ENCODE peak calls at places on chromosomes 2 and 18, in eight cellular contexts. R, L, S, O, V, F, C and E are unnamed samples. For H3K4me1, the result is how much of the 10 kb centered on the place peaks cover.

GRCh38 chr2:10063566-10063965 is 16.6 kb downstream of the CYS1 start:
- DNase-seq in R (no peak), L (no peak), S (peak), O (no peak), V (no peak), F (no peak), C (no peak), E (no peak)

GRCh38 chr2:46377666-46378560 is 80.7 kb downstream of the EPAS1 start:
- DNase-seq in R (no peak), L (no peak), S (no peak), O (no peak), V (no peak), F (no peak), C (no peak), E (no peak)

GRCh38 chr2:12502759-12503158 is 214.0 kb upstream of the TRIB2 start:
- DNase-seq in R (no peak), L (no peak), S (no peak), O (no peak), V (no peak), F (no peak), C (no peak), E (no peak)

GRCh38 chr2:47822518-47822917 is 39.6 kb downstream of the MSH6 start:
- DNase-seq in R (no peak), L (no peak), S (no peak), O (no peak), V (no peak), F (no peak), C (no peak), E (no peak)

GRCh38 chr2:28779020-28779419 is 27.4 kb downstream of the PPP1CB start:
- DNase-seq in R (no peak), L (no peak), S (no peak), O (no peak), V (no peak), F (no peak), C (no peak), E (no peak)

GRCh38 chr18:50569930-50570329 is 10.0 kb downstream of the MAPK4 start:
- DNase-seq in R (no peak), L (no peak), S (no peak), O (no peak), V (no peak), F (no peak), C (no peak), E (no peak)

GRCh38 chr2:217901826-217902225 is 101.0 kb downstream of the TNS1 start:
- DNase-seq in R (peak), L (no peak), S (no peak), O (no peak), V (peak), F (no peak), C (no peak), E (no peak)

GRCh38 chr18:54440292-54440691 is 82.6 kb downstream of the C18orf54 start:
- DNase-seq in R (no peak), L (no peak), S (no peak), O (no peak), V (no peak), F (no peak), C (no peak), E (no peak)

GRCh38 chr2:230901006-230901405 is 24.0 kb downstream of the GPR55 start:
- DNase-seq in R (no peak), L (no peak), S (no peak), O (no peak), V (no peak), F (peak), C (no peak), E (no peak)

GRCh38 chr2:149924549-149925213 is 337.1 kb upstream of the MMADHC start:
- DNase-seq in R (no peak), L (no peak), S (no peak), O (no peak), V (no peak), F (no peak), C (no peak), E (no peak)

GRCh38 chr2:149585317-149585885 is 2.2 kb downstream of the MMADHC start:
- DNase-seq in R (no peak), L (no peak), S (no peak), O (no peak), V (peak), F (no peak), C (no peak), E (no peak)

GRCh38 chr2:78147466-78147865 is 625.3 kb upstream of the LRRTM4 start:
- DNase-seq in R (no peak), L (no peak), S (no peak), O (no peak), V (no peak), F (no peak), C (no peak), E (no peak)

GRCh38 chr2:16832910-16833309 is 167.3 kb upstream of the CYRIA start:
- DNase-seq in R (no peak), L (no peak), S (no peak), O (no peak), V (no peak), F (no peak), C (no peak), E (no peak)

GRCh38 chr18:13229021-13229671 is 10.6 kb downstream of the LDLRAD4 start:
- DNase-seq in R (no peak), L (no peak), S (no peak), O (no peak), V (no peak), F (no peak), C (no peak), E (no peak)

GRCh38 chr2:217761645-217762277 is 241.0 kb downstream of the TNS1 start:
- DNase-seq in R (no peak), L (no peak), S (no peak), O (no peak), V (no peak), F (no peak), C (no peak), E (no peak)

GRCh38 chr18:37714621-37715020 is 149.0 kb upstream of the CELF4 start:
- DNase-seq in R (no peak), L (no peak), S (no peak), O (no peak), V (no peak), F (no peak), C (no peak), E (no peak)

GRCh38 chr2:127278959-127279358 is 15.0 kb downstream of the ERCC3 start:
- DNase-seq in R (no peak), L (no peak), S (no peak), O (no peak), V (no peak), F (no peak), C (no peak), E (no peak)

GRCh38 chr2:177161741-177162440 is 50.7 kb upstream of the HNRNPA3 start:
- DNase-seq in R (no peak), L (no peak), S (no peak), O (peak), V (no peak), F (no peak), C (no peak), E (no peak)

GRCh38 chr2:174166261-174166660 is 82.1 kb downstream of the OLA1 start:
- DNase-seq in R (no peak), L (no peak), S (no peak), O (no peak), V (no peak), F (no peak), C (no peak), E (no peak)

GRCh38 chr2:98907385-98907784 is 28.6 kb downstream of the CRACDL start:
- DNase-seq in R (no peak), L (no peak), S (no peak), O (no peak), V (no peak), F (no peak), C (no peak), E (no peak)

GRCh38 chr2:173028671-173029070 is 47.0 kb upstream of the MAP3K20 start:
- DNase-seq in R (no peak), L (no peak), S (no peak), O (no peak), V (no peak), F (no peak), C (no peak), E (no peak)

GRCh38 chr18:73235491-73235890 is 367.7 kb upstream of the NETO1 start:
- DNase-seq in R (no peak), L (no peak), S (no peak), O (no peak), V (peak), F (no peak), C (no peak), E (no peak)

GRCh38 chr18:57846258-57846657 is 43.1 kb upstream of the ATP8B1 start:
- DNase-seq in R (no peak), L (peak), S (no peak), O (no peak), V (no peak), F (no peak), C (no peak), E (no peak)

GRCh38 chr2:126753501-126754212 is 97.7 kb downstream of the GYPC start:
- DNase-seq in R (no peak), L (no peak), S (no peak), O (no peak), V (no peak), F (no peak), C (no peak), E (no peak)

GRCh38 chr2:17353268-17353667 is 165.0 kb downstream of the RAD51AP2 start:
- DNase-seq in R (no peak), L (no peak), S (no peak), O (no peak), V (no peak), F (no peak), C (no peak), E (no peak)

GRCh38 chr2:133953524-133953923 is 300.3 kb upstream of the MGAT5 start:
- DNase-seq in R (no peak), L (no peak), S (no peak), O (no peak), V (no peak), F (no peak), C (no peak), E (no peak)

GRCh38 chr2:219687882-219688559 is 60.6 kb downstream of the SLC4A3 start:
- DNase-seq in R (no peak), L (no peak), S (no peak), O (no peak), V (no peak), F (no peak), C (no peak), E (no peak)

GRCh38 chr2:169775354-169775753 is 23.3 kb upstream of the SSB start:
- DNase-seq in R (no peak), L (no peak), S (no peak), O (no peak), V (no peak), F (no peak), C (no peak), E (no peak)

GRCh38 chr2:61425605-61426155 is 45.2 kb downstream of the USP34 start:
- DNase-seq in R (no peak), L (no peak), S (no peak), O (no peak), V (no peak), F (no peak), C (no peak), E (no peak)

GRCh38 chr18:66439670-66440069 is 164.2 kb downstream of the CDH19 start:
- DNase-seq in R (peak), L (no peak), S (no peak), O (no peak), V (no peak), F (no peak), C (no peak), E (no peak)

GRCh38 chr2:12861344-12861942 is 144.7 kb downstream of the TRIB2 start:
- DNase-seq in R (no peak), L (no peak), S (no peak), O (no peak), V (no peak), F (no peak), C (no peak), E (no peak)

GRCh38 chr18:62543021-62543420 is 20.2 kb downstream of the ZCCHC2 start:
- DNase-seq in R (no peak), L (no peak), S (no peak), O (no peak), V (no peak), F (no peak), C (no peak), E (no peak)

GRCh38 chr2:239853706-239854327 is 171.3 kb downstream of the NDUFA10 start:
- DNase-seq in R (no peak), L (no peak), S (no peak), O (peak), V (no peak), F (no peak), C (no peak), E (no peak)

GRCh38 chr2:88818381-88818780 is 126.9 kb downstream of the RPIA start:
- DNase-seq in R (no peak), L (no peak), S (no peak), O (no peak), V (no peak), F (no peak), C (no peak), E (no peak)

GRCh38 chr18:77557030-77557429 is 307.4 kb downstream of the GALR1 start:
- DNase-seq in R (no peak), L (no peak), S (no peak), O (no peak), V (no peak), F (no peak), C (no peak), E (no peak)

GRCh38 chr2:145824384-145824783 is 1304.5 kb upstream of the ZEB2 start:
- DNase-seq in R (no peak), L (no peak), S (no peak), O (no peak), V (no peak), F (no peak), C (no peak), E (no peak)

GRCh38 chr18:22399949-22400348 is 17.8 kb downstream of the CTAGE1 start:
- DNase-seq in R (no peak), L (no peak), S (no peak), O (no peak), V (no peak), F (no peak), C (no peak), E (no peak)

GRCh38 chr2:210539035-210539434 is 17.4 kb upstream of the CPS1 start:
- DNase-seq in R (no peak), L (no peak), S (no peak), O (no peak), V (peak), F (no peak), C (no peak), E (no peak)
- H3K4me1 ChIP-seq in R (under half), L (under half), S (under half), O (under half), V (half or more), F (under half), C (under half), E (under half)

GRCh38 chr18:10010611-10011015 is 96.8 kb downstream of the VAPA start:
- DNase-seq in R (peak), L (peak), S (peak), O (peak), V (no peak), F (no peak), C (no peak), E (no peak)
- H3K27ac ChIP-seq in R (no peak), L (peak), S (no peak), O (peak), V (no peak), F (no peak), C (no peak), E (no peak)

DNA sequence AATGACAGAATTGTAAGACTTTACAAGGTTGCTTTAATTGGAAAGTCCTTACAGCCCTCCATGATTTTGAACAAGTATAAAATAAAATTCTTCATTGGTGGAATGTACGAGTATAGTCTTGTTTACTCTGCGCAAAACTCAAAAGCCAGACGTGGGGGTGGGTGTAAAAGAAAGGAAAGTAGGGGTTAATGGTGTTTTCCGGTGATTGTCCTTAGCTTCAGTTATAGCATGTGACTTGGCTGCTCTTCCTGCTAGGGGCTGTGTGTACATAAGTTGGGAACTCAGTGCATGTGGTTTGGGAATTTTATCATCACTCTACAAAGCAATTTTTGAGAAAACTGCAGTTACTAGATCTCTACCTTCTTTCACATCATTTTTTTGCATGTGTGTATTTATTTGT is 82.4 kb upstream of the CAVIN2 start:
- DNase-seq in R (no peak), L (no peak), S (no peak), O (no peak), V (no peak), F (no peak), C (no peak), E (no peak)
- H3K4me1 ChIP-seq in R (under half), L (under half), S (under half), O (under half), V (under half), F (under half), C (under half), E (under half)

GRCh38 chr2:191170773-191171172 is 20.0 kb upstream of the STAT4 start:
- DNase-seq in R (no peak), L (no peak), S (no peak), O (no peak), V (no peak), F (no peak), C (no peak), E (no peak)
- H3K27ac ChIP-seq in R (no peak), L (no peak), S (no peak), O (no peak), V (no peak), F (no peak), C (no peak), E (no peak)

GRCh38 chr2:121530210-121530562 is 494 bp upstream of the RNU4ATAC start:
- DNase-seq in R (peak), L (peak), S (peak), O (no peak), V (peak), F (peak), C (no peak), E (no peak)
- H3K4me1 ChIP-seq in R (under half), L (half or more), S (under half), O (under half), V (half or more), F (under half), C (under half), E (under half)

GRCh38 chr2:151823651-151824050 is 4.6 kb downstream of the ARL5A start:
- DNase-seq in R (no peak), L (no peak), S (no peak), O (no peak), V (no peak), F (no peak), C (no peak), E (no peak)
- H3K27ac ChIP-seq in R (peak), L (no peak), S (peak), O (no peak), V (no peak), F (no peak), C (no peak), E (no peak)